ENCODE peak calls at places on chromosomes 4 and X, in eight cellular contexts. D is retina, A is ELF-1, R is lung microvascular endothelial cell, J is non-pigmented ciliary epithelial cell, F is D721Med, M is T1000, W is NCI-H2029. O is an unnamed sample.

GRCh38 chr4:89434364-89434988 is 126.9 kb upstream of the GPRIN3 start:
- DNase-seq in D (peak), A (no peak), R (peak), J (no peak), F (no peak), M (no peak), W (peak), O (no peak)

GRCh38 chr4:53490965-53491622 is 100.2 kb downstream of the LNX1 start:
- DNase-seq in D (peak), A (no peak), R (peak), J (peak), F (no peak), M (no peak), W (peak), O (peak)

GRCh38 chrX:77447339-77448149 is at the start of gene FGF16:
- DNase-seq in D (peak), A (peak), R (no peak), J (no peak), F (no peak), M (no peak), W (no peak), O (no peak)

GRCh38 chrX:132401935-132402334 is 86.9 kb downstream of the MBNL3 start:
- DNase-seq in D (no peak), A (no peak), R (no peak), J (no peak), F (no peak), M (no peak), W (peak), O (peak)

GRCh38 chrX:82081027-82081426 is 879.1 kb downstream of the SH3BGRL start:
- DNase-seq in D (no peak), A (no peak), R (no peak), J (no peak), F (no peak), M (no peak), W (no peak), O (no peak)

GRCh38 chr4:82613111-82613510 is 51.3 kb upstream of the TMEM150C start:
- DNase-seq in D (no peak), A (no peak), R (no peak), J (no peak), F (no peak), M (no peak), W (no peak), O (no peak)

GRCh38 chr4:113641025-113641431 is 120.5 kb downstream of the CAMK2D start:
- DNase-seq in D (no peak), A (no peak), R (no peak), J (no peak), F (no peak), M (no peak), W (no peak), O (no peak)

GRCh38 chr4:92305148-92305877 is 1.5 kb downstream of the GRID2 start:
- DNase-seq in D (peak), A (peak), R (peak), J (no peak), F (peak), M (peak), W (peak), O (peak)

GRCh38 chrX:145002776-145003175 is 244.5 kb upstream of the SPANXN1 start:
- DNase-seq in D (no peak), A (no peak), R (no peak), J (no peak), F (no peak), M (no peak), W (no peak), O (no peak)

GRCh38 chr4:75289843-75290616 is 224.2 kb downstream of the RCHY1 start:
- DNase-seq in D (peak), A (peak), R (peak), J (no peak), F (no peak), M (no peak), W (peak), O (no peak)

GRCh38 chr4:37450911-37451310 is 206.4 kb downstream of the NWD2 start:
- DNase-seq in D (no peak), A (no peak), R (no peak), J (no peak), F (no peak), M (no peak), W (no peak), O (no peak)

GRCh38 chrX:48472851-48473717 is 2.9 kb upstream of the FTSJ1 start:
- DNase-seq in D (no peak), A (peak), R (no peak), J (no peak), F (no peak), M (no peak), W (no peak), O (no peak)

GRCh38 chr4:170675568-170676262 is 586.0 kb upstream of the AADAT start:
- DNase-seq in D (no peak), A (no peak), R (no peak), J (no peak), F (no peak), M (no peak), W (no peak), O (no peak)

GRCh38 chrX:134849390-134849789 is 141.4 kb upstream of the SMIM10 start:
- DNase-seq in D (no peak), A (no peak), R (peak), J (peak), F (no peak), M (no peak), W (no peak), O (no peak)

GRCh38 chrX:74346124-74346523 is 42.1 kb downstream of the ZCCHC13 start:
- DNase-seq in D (no peak), A (no peak), R (no peak), J (no peak), F (no peak), M (no peak), W (no peak), O (no peak)

GRCh38 chrX:115642304-115642703 is 81.3 kb downstream of the PLS3 start:
- DNase-seq in D (no peak), A (peak), R (no peak), J (no peak), F (no peak), M (no peak), W (no peak), O (no peak)

GRCh38 chr4:176499518-176499917 is 179.8 kb downstream of the SPCS3 start:
- DNase-seq in D (no peak), A (no peak), R (peak), J (no peak), F (no peak), M (no peak), W (no peak), O (no peak)

GRCh38 chrX:19849433-19850190 is 37.8 kb downstream of the SH3KBP1 start:
- DNase-seq in D (no peak), A (no peak), R (no peak), J (no peak), F (no peak), M (no peak), W (no peak), O (no peak)

GRCh38 chr4:140141196-140141845 is 12.7 kb downstream of the MAML3 start:
- DNase-seq in D (no peak), A (no peak), R (no peak), J (no peak), F (no peak), M (no peak), W (peak), O (peak)

GRCh38 chr4:174256277-174256713 is 27.2 kb downstream of the FBXO8 start:
- DNase-seq in D (no peak), A (no peak), R (peak), J (no peak), F (no peak), M (no peak), W (no peak), O (no peak)

GRCh38 chr4:161463436-161463835 is 700.4 kb downstream of the FSTL5 start:
- DNase-seq in D (no peak), A (no peak), R (no peak), J (no peak), F (no peak), M (no peak), W (no peak), O (no peak)

GRCh38 chrX:13647709-13648212 is 5.2 kb upstream of the TCEANC start:
- DNase-seq in D (no peak), A (no peak), R (peak), J (no peak), F (no peak), M (no peak), W (peak), O (peak)